ENCODE peak calls at places on chromosomes 6 and 20, in nine cellular contexts. One of them, this sample, is unnamed.

GRCh38 chr6:39301606-39302005 is 12.6 kb downstream of the KCNK17 start:
- DNase-seq in RWPE1: no peak
- DNase-seq in stromal cell of bone marrow: no peak
- DNase-seq in stimulated activated CD8-positive, alpha-beta memory T cell treated with anti-CD3 and anti-CD28 coated beads, Interleukin-4, amount 100 ng/mL, for 4 hours: no peak
- DNase-seq in activated CD4-positive, alpha-beta T cell treated with anti-CD3 and anti-CD28 coated beads for 48 hours: no peak
- DNase-seq in NCI-H446: peak; percentile 58
- DNase-seq in CD8-positive, alpha-beta memory T cell: no peak
- DNase-seq in stimulated activated CD4-positive, alpha-beta T cell treated with anti-CD3 and anti-CD28 coated beads, Interleukin-2, amount 100 ng/mL, for 48 hours: no peak
- DNase-seq in smooth muscle cell of the brain vasculature: no peak
- DNase-seq in this sample: peak; percentile 53

GRCh38 chr20:13765299-13765698 is 19.4 kb downstream of the ESF1 start:
- DNase-seq in NCI-H446: no peak
- DNase-seq in activated CD4-positive, alpha-beta T cell treated with anti-CD3 and anti-CD28 coated beads for 48 hours: no peak
- DNase-seq in stromal cell of bone marrow: no peak
- DNase-seq in CD8-positive, alpha-beta memory T cell: no peak
- DNase-seq in RWPE1: no peak
- DNase-seq in stimulated activated CD4-positive, alpha-beta T cell treated with anti-CD3 and anti-CD28 coated beads, Interleukin-2, amount 100 ng/mL, for 48 hours: no peak
- DNase-seq in smooth muscle cell of the brain vasculature: no peak
- DNase-seq in stimulated activated CD8-positive, alpha-beta memory T cell treated with anti-CD3 and anti-CD28 coated beads, Interleukin-4, amount 100 ng/mL, for 4 hours: no peak
- DNase-seq in this sample: no peak

GRCh38 chr6:97586344-97586743 is 303.3 kb upstream of the MMS22L start:
- DNase-seq in stimulated activated CD4-positive, alpha-beta T cell treated with anti-CD3 and anti-CD28 coated beads, Interleukin-2, amount 100 ng/mL, for 48 hours: no peak
- DNase-seq in stromal cell of bone marrow: peak; percentile 9
- DNase-seq in RWPE1: no peak
- DNase-seq in smooth muscle cell of the brain vasculature: no peak
- DNase-seq in NCI-H446: peak; percentile 66
- DNase-seq in activated CD4-positive, alpha-beta T cell treated with anti-CD3 and anti-CD28 coated beads for 48 hours: no peak
- DNase-seq in stimulated activated CD8-positive, alpha-beta memory T cell treated with anti-CD3 and anti-CD28 coated beads, Interleukin-4, amount 100 ng/mL, for 4 hours: no peak
- DNase-seq in CD8-positive, alpha-beta memory T cell: no peak
- DNase-seq in this sample: peak; percentile 54

GRCh38 chr20:6104493-6105188 is 18.2 kb downstream of the FERMT1 start:
- DNase-seq in stimulated activated CD4-positive, alpha-beta T cell treated with anti-CD3 and anti-CD28 coated beads, Interleukin-2, amount 100 ng/mL, for 48 hours: no peak
- DNase-seq in CD8-positive, alpha-beta memory T cell: no peak
- DNase-seq in activated CD4-positive, alpha-beta T cell treated with anti-CD3 and anti-CD28 coated beads for 48 hours: no peak
- DNase-seq in stimulated activated CD8-positive, alpha-beta memory T cell treated with anti-CD3 and anti-CD28 coated beads, Interleukin-4, amount 100 ng/mL, for 4 hours: no peak
- DNase-seq in RWPE1: no peak
- DNase-seq in stromal cell of bone marrow: peak; percentile 80
- DNase-seq in smooth muscle cell of the brain vasculature: no peak
- DNase-seq in NCI-H446: no peak
- DNase-seq in this sample: no peak

GRCh38 chr6:66558189-66558588 is 851.2 kb upstream of the EYS start:
- DNase-seq in activated CD4-positive, alpha-beta T cell treated with anti-CD3 and anti-CD28 coated beads for 48 hours: no peak
- DNase-seq in stromal cell of bone marrow: no peak
- DNase-seq in stimulated activated CD4-positive, alpha-beta T cell treated with anti-CD3 and anti-CD28 coated beads, Interleukin-2, amount 100 ng/mL, for 48 hours: no peak
- DNase-seq in stimulated activated CD8-positive, alpha-beta memory T cell treated with anti-CD3 and anti-CD28 coated beads, Interleukin-4, amount 100 ng/mL, for 4 hours: no peak
- DNase-seq in smooth muscle cell of the brain vasculature: no peak
- DNase-seq in NCI-H446: no peak
- DNase-seq in CD8-positive, alpha-beta memory T cell: no peak
- DNase-seq in RWPE1: no peak
- DNase-seq in this sample: no peak

GRCh38 chr6:90456001-90456400 is 130.9 kb downstream of the MAP3K7 start:
- DNase-seq in stimulated activated CD4-positive, alpha-beta T cell treated with anti-CD3 and anti-CD28 coated beads, Interleukin-2, amount 100 ng/mL, for 48 hours: no peak
- DNase-seq in NCI-H446: no peak
- DNase-seq in stimulated activated CD8-positive, alpha-beta memory T cell treated with anti-CD3 and anti-CD28 coated beads, Interleukin-4, amount 100 ng/mL, for 4 hours: no peak
- DNase-seq in activated CD4-positive, alpha-beta T cell treated with anti-CD3 and anti-CD28 coated beads for 48 hours: no peak
- DNase-seq in RWPE1: no peak
- DNase-seq in stromal cell of bone marrow: no peak
- DNase-seq in smooth muscle cell of the brain vasculature: no peak
- DNase-seq in CD8-positive, alpha-beta memory T cell: no peak
- DNase-seq in this sample: no peak

GRCh38 chr20:22400440-22400839 is 183.9 kb downstream of the FOXA2 start:
- DNase-seq in RWPE1: no peak
- DNase-seq in stromal cell of bone marrow: no peak
- DNase-seq in smooth muscle cell of the brain vasculature: no peak
- DNase-seq in stimulated activated CD8-positive, alpha-beta memory T cell treated with anti-CD3 and anti-CD28 coated beads, Interleukin-4, amount 100 ng/mL, for 4 hours: no peak
- DNase-seq in NCI-H446: no peak
- DNase-seq in CD8-positive, alpha-beta memory T cell: no peak
- DNase-seq in stimulated activated CD4-positive, alpha-beta T cell treated with anti-CD3 and anti-CD28 coated beads, Interleukin-2, amount 100 ng/mL, for 48 hours: no peak
- DNase-seq in activated CD4-positive, alpha-beta T cell treated with anti-CD3 and anti-CD28 coated beads for 48 hours: no peak
- DNase-seq in this sample: no peak

GRCh38 chr6:30219244-30219643 is 6.0 kb upstream of the TRIM26 start:
- DNase-seq in stimulated activated CD4-positive, alpha-beta T cell treated with anti-CD3 and anti-CD28 coated beads, Interleukin-2, amount 100 ng/mL, for 48 hours: peak; percentile 45
- DNase-seq in smooth muscle cell of the brain vasculature: peak; percentile 15
- DNase-seq in stimulated activated CD8-positive, alpha-beta memory T cell treated with anti-CD3 and anti-CD28 coated beads, Interleukin-4, amount 100 ng/mL, for 4 hours: peak; percentile 18
- DNase-seq in CD8-positive, alpha-beta memory T cell: no peak
- DNase-seq in RWPE1: peak; percentile 29
- DNase-seq in stromal cell of bone marrow: peak; percentile 47
- DNase-seq in activated CD4-positive, alpha-beta T cell treated with anti-CD3 and anti-CD28 coated beads for 48 hours: peak; percentile 54
- DNase-seq in NCI-H446: peak; percentile 71
- DNase-seq in this sample: peak; percentile 73

GRCh38 chr6:29522241-29522640 is 34.5 kb upstream of the MAS1L start:
- DNase-seq in CD8-positive, alpha-beta memory T cell: no peak
- DNase-seq in smooth muscle cell of the brain vasculature: no peak
- DNase-seq in stimulated activated CD8-positive, alpha-beta memory T cell treated with anti-CD3 and anti-CD28 coated beads, Interleukin-4, amount 100 ng/mL, for 4 hours: no peak
- DNase-seq in stromal cell of bone marrow: no peak
- DNase-seq in RWPE1: no peak
- DNase-seq in stimulated activated CD4-positive, alpha-beta T cell treated with anti-CD3 and anti-CD28 coated beads, Interleukin-2, amount 100 ng/mL, for 48 hours: no peak
- DNase-seq in NCI-H446: no peak
- DNase-seq in activated CD4-positive, alpha-beta T cell treated with anti-CD3 and anti-CD28 coated beads for 48 hours: no peak
- DNase-seq in this sample: no peak

GRCh38 chr20:45206746-45207145 is at the start of gene SEMG1:
- DNase-seq in stimulated activated CD8-positive, alpha-beta memory T cell treated with anti-CD3 and anti-CD28 coated beads, Interleukin-4, amount 100 ng/mL, for 4 hours: no peak
- DNase-seq in RWPE1: no peak
- DNase-seq in NCI-H446: no peak
- DNase-seq in activated CD4-positive, alpha-beta T cell treated with anti-CD3 and anti-CD28 coated beads for 48 hours: no peak
- DNase-seq in smooth muscle cell of the brain vasculature: no peak
- DNase-seq in CD8-positive, alpha-beta memory T cell: no peak
- DNase-seq in stimulated activated CD4-positive, alpha-beta T cell treated with anti-CD3 and anti-CD28 coated beads, Interleukin-2, amount 100 ng/mL, for 48 hours: no peak
- DNase-seq in stromal cell of bone marrow: no peak
- DNase-seq in this sample: no peak

GRCh38 chr6:46421939-46422338 is 69.3 kb downstream of the RCAN2 start:
- DNase-seq in stimulated activated CD8-positive, alpha-beta memory T cell treated with anti-CD3 and anti-CD28 coated beads, Interleukin-4, amount 100 ng/mL, for 4 hours: no peak
- DNase-seq in stimulated activated CD4-positive, alpha-beta T cell treated with anti-CD3 and anti-CD28 coated beads, Interleukin-2, amount 100 ng/mL, for 48 hours: no peak
- DNase-seq in RWPE1: no peak
- DNase-seq in stromal cell of bone marrow: no peak
- DNase-seq in activated CD4-positive, alpha-beta T cell treated with anti-CD3 and anti-CD28 coated beads for 48 hours: no peak
- DNase-seq in CD8-positive, alpha-beta memory T cell: no peak
- DNase-seq in NCI-H446: no peak
- DNase-seq in smooth muscle cell of the brain vasculature: no peak
- DNase-seq in this sample: no peak

GRCh38 chr20:20897922-20898321 is 185.5 kb upstream of the RALGAPA2 start:
- DNase-seq in RWPE1: no peak
- DNase-seq in stromal cell of bone marrow: no peak
- DNase-seq in stimulated activated CD4-positive, alpha-beta T cell treated with anti-CD3 and anti-CD28 coated beads, Interleukin-2, amount 100 ng/mL, for 48 hours: no peak
- DNase-seq in smooth muscle cell of the brain vasculature: no peak
- DNase-seq in CD8-positive, alpha-beta memory T cell: no peak
- DNase-seq in activated CD4-positive, alpha-beta T cell treated with anti-CD3 and anti-CD28 coated beads for 48 hours: no peak
- DNase-seq in stimulated activated CD8-positive, alpha-beta memory T cell treated with anti-CD3 and anti-CD28 coated beads, Interleukin-4, amount 100 ng/mL, for 4 hours: no peak
- DNase-seq in NCI-H446: no peak
- DNase-seq in this sample: no peak

GRCh38 chr20:12978613-12979495 is 29.9 kb upstream of the SPTLC3 start:
- DNase-seq in smooth muscle cell of the brain vasculature: no peak
- DNase-seq in NCI-H446: no peak
- DNase-seq in stimulated activated CD8-positive, alpha-beta memory T cell treated with anti-CD3 and anti-CD28 coated beads, Interleukin-4, amount 100 ng/mL, for 4 hours: no peak
- DNase-seq in RWPE1: no peak
- DNase-seq in CD8-positive, alpha-beta memory T cell: no peak
- DNase-seq in activated CD4-positive, alpha-beta T cell treated with anti-CD3 and anti-CD28 coated beads for 48 hours: no peak
- DNase-seq in stimulated activated CD4-positive, alpha-beta T cell treated with anti-CD3 and anti-CD28 coated beads, Interleukin-2, amount 100 ng/mL, for 48 hours: no peak
- DNase-seq in stromal cell of bone marrow: no peak
- DNase-seq in this sample: no peak

GRCh38 chr6:14877758-14878157 is 368.1 kb upstream of the JARID2 start:
- DNase-seq in smooth muscle cell of the brain vasculature: no peak
- DNase-seq in stromal cell of bone marrow: no peak
- DNase-seq in RWPE1: no peak
- DNase-seq in stimulated activated CD8-positive, alpha-beta memory T cell treated with anti-CD3 and anti-CD28 coated beads, Interleukin-4, amount 100 ng/mL, for 4 hours: no peak
- DNase-seq in CD8-positive, alpha-beta memory T cell: no peak
- DNase-seq in stimulated activated CD4-positive, alpha-beta T cell treated with anti-CD3 and anti-CD28 coated beads, Interleukin-2, amount 100 ng/mL, for 48 hours: no peak
- DNase-seq in activated CD4-positive, alpha-beta T cell treated with anti-CD3 and anti-CD28 coated beads for 48 hours: no peak
- DNase-seq in NCI-H446: no peak
- DNase-seq in this sample: no peak

GRCh38 chr20:60313609-60314008 is 355.4 kb downstream of the CDH26 start:
- DNase-seq in stromal cell of bone marrow: no peak
- DNase-seq in activated CD4-positive, alpha-beta T cell treated with anti-CD3 and anti-CD28 coated beads for 48 hours: no peak
- DNase-seq in stimulated activated CD8-positive, alpha-beta memory T cell treated with anti-CD3 and anti-CD28 coated beads, Interleukin-4, amount 100 ng/mL, for 4 hours: no peak
- DNase-seq in stimulated activated CD4-positive, alpha-beta T cell treated with anti-CD3 and anti-CD28 coated beads, Interleukin-2, amount 100 ng/mL, for 48 hours: no peak
- DNase-seq in CD8-positive, alpha-beta memory T cell: no peak
- DNase-seq in NCI-H446: no peak
- DNase-seq in RWPE1: no peak
- DNase-seq in smooth muscle cell of the brain vasculature: no peak
- DNase-seq in this sample: no peak

GRCh38 chr20:17651761-17652388 is 30.2 kb downstream of the RRBP1 start:
- DNase-seq in smooth muscle cell of the brain vasculature: no peak
- DNase-seq in activated CD4-positive, alpha-beta T cell treated with anti-CD3 and anti-CD28 coated beads for 48 hours: no peak
- DNase-seq in CD8-positive, alpha-beta memory T cell: no peak
- DNase-seq in RWPE1: peak; percentile 19
- DNase-seq in stimulated activated CD8-positive, alpha-beta memory T cell treated with anti-CD3 and anti-CD28 coated beads, Interleukin-4, amount 100 ng/mL, for 4 hours: no peak
- DNase-seq in stromal cell of bone marrow: no peak
- DNase-seq in stimulated activated CD4-positive, alpha-beta T cell treated with anti-CD3 and anti-CD28 coated beads, Interleukin-2, amount 100 ng/mL, for 48 hours: no peak
- DNase-seq in NCI-H446: peak; percentile 12
- DNase-seq in this sample: no peak

GRCh38 chr6:35733633-35734032 is 3.2 kb upstream of the ARMC12 start:
- DNase-seq in stimulated activated CD4-positive, alpha-beta T cell treated with anti-CD3 and anti-CD28 coated beads, Interleukin-2, amount 100 ng/mL, for 48 hours: no peak
- DNase-seq in RWPE1: no peak
- DNase-seq in activated CD4-positive, alpha-beta T cell treated with anti-CD3 and anti-CD28 coated beads for 48 hours: no peak
- DNase-seq in NCI-H446: no peak
- DNase-seq in CD8-positive, alpha-beta memory T cell: no peak
- DNase-seq in stromal cell of bone marrow: no peak
- DNase-seq in stimulated activated CD8-positive, alpha-beta memory T cell treated with anti-CD3 and anti-CD28 coated beads, Interleukin-4, amount 100 ng/mL, for 4 hours: no peak
- DNase-seq in smooth muscle cell of the brain vasculature: no peak
- DNase-seq in this sample: no peak

GRCh38 chr6:37049990-37050853 is 44.8 kb downstream of the FGD2 start:
- DNase-seq in stimulated activated CD4-positive, alpha-beta T cell treated with anti-CD3 and anti-CD28 coated beads, Interleukin-2, amount 100 ng/mL, for 48 hours: peak; percentile 45
- DNase-seq in NCI-H446: no peak
- DNase-seq in stimulated activated CD8-positive, alpha-beta memory T cell treated with anti-CD3 and anti-CD28 coated beads, Interleukin-4, amount 100 ng/mL, for 4 hours: no peak
- DNase-seq in stromal cell of bone marrow: no peak
- DNase-seq in CD8-positive, alpha-beta memory T cell: peak; percentile 19
- DNase-seq in activated CD4-positive, alpha-beta T cell treated with anti-CD3 and anti-CD28 coated beads for 48 hours: peak; percentile 72
- DNase-seq in RWPE1: no peak
- DNase-seq in smooth muscle cell of the brain vasculature: no peak
- DNase-seq in this sample: no peak

GRCh38 chr6:28643017-28643740 is 117.5 kb downstream of the GPX5 start:
- DNase-seq in stromal cell of bone marrow: no peak
- DNase-seq in stimulated activated CD8-positive, alpha-beta memory T cell treated with anti-CD3 and anti-CD28 coated beads, Interleukin-4, amount 100 ng/mL, for 4 hours: no peak
- DNase-seq in stimulated activated CD4-positive, alpha-beta T cell treated with anti-CD3 and anti-CD28 coated beads, Interleukin-2, amount 100 ng/mL, for 48 hours: peak; percentile 43
- DNase-seq in smooth muscle cell of the brain vasculature: no peak
- DNase-seq in activated CD4-positive, alpha-beta T cell treated with anti-CD3 and anti-CD28 coated beads for 48 hours: peak; percentile 81
- DNase-seq in CD8-positive, alpha-beta memory T cell: no peak
- DNase-seq in NCI-H446: peak; percentile 64
- DNase-seq in RWPE1: no peak
- DNase-seq in this sample: peak; percentile 50

GRCh38 chr20:44646023-44646640 is 5.4 kb downstream of the ADA start:
- DNase-seq in stromal cell of bone marrow: no peak
- DNase-seq in NCI-H446: no peak
- DNase-seq in RWPE1: no peak
- DNase-seq in smooth muscle cell of the brain vasculature: peak; percentile 64
- DNase-seq in CD8-positive, alpha-beta memory T cell: no peak
- DNase-seq in activated CD4-positive, alpha-beta T cell treated with anti-CD3 and anti-CD28 coated beads for 48 hours: peak; percentile 35
- DNase-seq in stimulated activated CD4-positive, alpha-beta T cell treated with anti-CD3 and anti-CD28 coated beads, Interleukin-2, amount 100 ng/mL, for 48 hours: no peak
- DNase-seq in stimulated activated CD8-positive, alpha-beta memory T cell treated with anti-CD3 and anti-CD28 coated beads, Interleukin-4, amount 100 ng/mL, for 4 hours: no peak
- DNase-seq in this sample: no peak

GRCh38 chr20:36181934-36182603 is 27.5 kb downstream of the EPB41L1 start:
- DNase-seq in stimulated activated CD8-positive, alpha-beta memory T cell treated with anti-CD3 and anti-CD28 coated beads, Interleukin-4, amount 100 ng/mL, for 4 hours: no peak
- DNase-seq in stromal cell of bone marrow: peak; percentile 49
- DNase-seq in NCI-H446: no peak
- DNase-seq in stimulated activated CD4-positive, alpha-beta T cell treated with anti-CD3 and anti-CD28 coated beads, Interleukin-2, amount 100 ng/mL, for 48 hours: no peak
- DNase-seq in smooth muscle cell of the brain vasculature: no peak
- DNase-seq in activated CD4-positive, alpha-beta T cell treated with anti-CD3 and anti-CD28 coated beads for 48 hours: no peak
- DNase-seq in RWPE1: no peak
- DNase-seq in CD8-positive, alpha-beta memory T cell: no peak
- DNase-seq in this sample: no peak

GRCh38 chr20:57030611-57031600 is 235.5 kb downstream of the BMP7 start:
- DNase-seq in stromal cell of bone marrow: no peak
- DNase-seq in stimulated activated CD8-positive, alpha-beta memory T cell treated with anti-CD3 and anti-CD28 coated beads, Interleukin-4, amount 100 ng/mL, for 4 hours: no peak
- DNase-seq in NCI-H446: no peak
- DNase-seq in smooth muscle cell of the brain vasculature: peak; percentile 67
- DNase-seq in activated CD4-positive, alpha-beta T cell treated with anti-CD3 and anti-CD28 coated beads for 48 hours: no peak
- DNase-seq in stimulated activated CD4-positive, alpha-beta T cell treated with anti-CD3 and anti-CD28 coated beads, Interleukin-2, amount 100 ng/mL, for 48 hours: no peak
- DNase-seq in CD8-positive, alpha-beta memory T cell: no peak
- DNase-seq in RWPE1: peak; percentile 71
- DNase-seq in this sample: no peak

GRCh38 chr6:72724545-72724944 is 102.7 kb downstream of the KCNQ5 start:
- DNase-seq in RWPE1: no peak
- DNase-seq in stromal cell of bone marrow: no peak
- DNase-seq in CD8-positive, alpha-beta memory T cell: no peak
- DNase-seq in activated CD4-positive, alpha-beta T cell treated with anti-CD3 and anti-CD28 coated beads for 48 hours: no peak
- DNase-seq in stimulated activated CD8-positive, alpha-beta memory T cell treated with anti-CD3 and anti-CD28 coated beads, Interleukin-4, amount 100 ng/mL, for 4 hours: no peak
- DNase-seq in stimulated activated CD4-positive, alpha-beta T cell treated with anti-CD3 and anti-CD28 coated beads, Interleukin-2, amount 100 ng/mL, for 48 hours: no peak
- DNase-seq in NCI-H446: no peak
- DNase-seq in smooth muscle cell of the brain vasculature: no peak
- DNase-seq in this sample: no peak

GRCh38 chr6:83192871-83193746 is at the start of the genes PGM3 and RWDD2A:
- DNase-seq in stimulated activated CD4-positive, alpha-beta T cell treated with anti-CD3 and anti-CD28 coated beads, Interleukin-2, amount 100 ng/mL, for 48 hours: peak; percentile 81
- DNase-seq in activated CD4-positive, alpha-beta T cell treated with anti-CD3 and anti-CD28 coated beads for 48 hours: peak; percentile 90
- DNase-seq in NCI-H446: peak; percentile 79
- DNase-seq in stimulated activated CD8-positive, alpha-beta memory T cell treated with anti-CD3 and anti-CD28 coated beads, Interleukin-4, amount 100 ng/mL, for 4 hours: peak; percentile 79
- DNase-seq in stromal cell of bone marrow: peak; percentile 74
- DNase-seq in CD8-positive, alpha-beta memory T cell: peak; percentile 87
- DNase-seq in smooth muscle cell of the brain vasculature: peak; percentile 57
- DNase-seq in RWPE1: peak; percentile 93
- DNase-seq in this sample: peak; percentile 97

GRCh38 chr20:17808357-17808756 is 108.6 kb downstream of the BANF2 start:
- DNase-seq in stimulated activated CD4-positive, alpha-beta T cell treated with anti-CD3 and anti-CD28 coated beads, Interleukin-2, amount 100 ng/mL, for 48 hours: no peak
- DNase-seq in stimulated activated CD8-positive, alpha-beta memory T cell treated with anti-CD3 and anti-CD28 coated beads, Interleukin-4, amount 100 ng/mL, for 4 hours: no peak
- DNase-seq in CD8-positive, alpha-beta memory T cell: no peak
- DNase-seq in stromal cell of bone marrow: peak; percentile 92
- DNase-seq in NCI-H446: no peak
- DNase-seq in activated CD4-positive, alpha-beta T cell treated with anti-CD3 and anti-CD28 coated beads for 48 hours: no peak
- DNase-seq in RWPE1: no peak
- DNase-seq in smooth muscle cell of the brain vasculature: peak; percentile 57
- DNase-seq in this sample: no peak

GRCh38 chr6:49332781-49333180 is 130.3 kb downstream of the MMUT start:
- DNase-seq in stimulated activated CD8-positive, alpha-beta memory T cell treated with anti-CD3 and anti-CD28 coated beads, Interleukin-4, amount 100 ng/mL, for 4 hours: no peak
- DNase-seq in stimulated activated CD4-positive, alpha-beta T cell treated with anti-CD3 and anti-CD28 coated beads, Interleukin-2, amount 100 ng/mL, for 48 hours: no peak
- DNase-seq in NCI-H446: no peak
- DNase-seq in activated CD4-positive, alpha-beta T cell treated with anti-CD3 and anti-CD28 coated beads for 48 hours: no peak
- DNase-seq in RWPE1: no peak
- DNase-seq in smooth muscle cell of the brain vasculature: no peak
- DNase-seq in stromal cell of bone marrow: no peak
- DNase-seq in CD8-positive, alpha-beta memory T cell: no peak
- DNase-seq in this sample: no peak

GRCh38 chr6:62615366-62616015 is 329.5 kb upstream of the KHDRBS2 start:
- DNase-seq in NCI-H446: no peak
- DNase-seq in smooth muscle cell of the brain vasculature: no peak
- DNase-seq in stimulated activated CD4-positive, alpha-beta T cell treated with anti-CD3 and anti-CD28 coated beads, Interleukin-2, amount 100 ng/mL, for 48 hours: no peak
- DNase-seq in stromal cell of bone marrow: no peak
- DNase-seq in activated CD4-positive, alpha-beta T cell treated with anti-CD3 and anti-CD28 coated beads for 48 hours: no peak
- DNase-seq in CD8-positive, alpha-beta memory T cell: no peak
- DNase-seq in stimulated activated CD8-positive, alpha-beta memory T cell treated with anti-CD3 and anti-CD28 coated beads, Interleukin-4, amount 100 ng/mL, for 4 hours: no peak
- DNase-seq in RWPE1: no peak
- DNase-seq in this sample: no peak

GRCh38 chr6:109783245-109783990 is 92.3 kb downstream of the FIG4 start:
- DNase-seq in stimulated activated CD4-positive, alpha-beta T cell treated with anti-CD3 and anti-CD28 coated beads, Interleukin-2, amount 100 ng/mL, for 48 hours: no peak
- DNase-seq in stimulated activated CD8-positive, alpha-beta memory T cell treated with anti-CD3 and anti-CD28 coated beads, Interleukin-4, amount 100 ng/mL, for 4 hours: no peak
- DNase-seq in CD8-positive, alpha-beta memory T cell: no peak
- DNase-seq in stromal cell of bone marrow: no peak
- DNase-seq in smooth muscle cell of the brain vasculature: no peak
- DNase-seq in NCI-H446: no peak
- DNase-seq in RWPE1: no peak
- DNase-seq in activated CD4-positive, alpha-beta T cell treated with anti-CD3 and anti-CD28 coated beads for 48 hours: peak; percentile 12
- DNase-seq in this sample: no peak